ENCODE peak calls at places on chromosomes 4 and X, in four cellular contexts. One of them, this sample, is unnamed.

GRCh38 chr4:168511780-168512467 is 15.1 kb downstream of the PALLD start:
- DNase-seq in SK-MEL-5: peak; percentile 9
- DNase-seq in NAMALWA: no peak
- DNase-seq in stimulated activated CD4-positive, alpha-beta T cell treated with anti-CD3 and anti-CD28 coated beads, TNF-alpha, amount 100 ng/mL, for 48 hours: peak; percentile 26
- DNase-seq in this sample: no peak

GRCh38 chr4:67054901-67055300 is 490.4 kb downstream of the CENPC start:
- DNase-seq in SK-MEL-5: no peak
- DNase-seq in NAMALWA: no peak
- DNase-seq in stimulated activated CD4-positive, alpha-beta T cell treated with anti-CD3 and anti-CD28 coated beads, TNF-alpha, amount 100 ng/mL, for 48 hours: no peak
- DNase-seq in this sample: no peak

GRCh38 chr4:82381661-82382284 is 8.0 kb upstream of the HNRNPD start:
- DNase-seq in SK-MEL-5: no peak
- DNase-seq in NAMALWA: no peak
- DNase-seq in stimulated activated CD4-positive, alpha-beta T cell treated with anti-CD3 and anti-CD28 coated beads, TNF-alpha, amount 100 ng/mL, for 48 hours: no peak
- DNase-seq in this sample: no peak

GRCh38 chrX:13059676-13060499 is 15.5 kb upstream of the FAM9C start:
- DNase-seq in SK-MEL-5: peak; percentile 24
- DNase-seq in NAMALWA: no peak
- DNase-seq in stimulated activated CD4-positive, alpha-beta T cell treated with anti-CD3 and anti-CD28 coated beads, TNF-alpha, amount 100 ng/mL, for 48 hours: no peak
- DNase-seq in this sample: no peak

GRCh38 chr4:74661427-74662171 is 132.7 kb downstream of the BTC start:
- DNase-seq in SK-MEL-5: no peak
- DNase-seq in NAMALWA: no peak
- DNase-seq in stimulated activated CD4-positive, alpha-beta T cell treated with anti-CD3 and anti-CD28 coated beads, TNF-alpha, amount 100 ng/mL, for 48 hours: no peak
- DNase-seq in this sample: no peak

GRCh38 chrX:38233891-38234807 is 13.5 kb upstream of the SRPX start:
- DNase-seq in SK-MEL-5: peak; percentile 93
- DNase-seq in NAMALWA: no peak
- DNase-seq in stimulated activated CD4-positive, alpha-beta T cell treated with anti-CD3 and anti-CD28 coated beads, TNF-alpha, amount 100 ng/mL, for 48 hours: no peak
- DNase-seq in this sample: no peak

GRCh38 chr4:149161247-149161646 is 654.4 kb downstream of the IQCM start:
- DNase-seq in SK-MEL-5: no peak
- DNase-seq in NAMALWA: no peak
- DNase-seq in stimulated activated CD4-positive, alpha-beta T cell treated with anti-CD3 and anti-CD28 coated beads, TNF-alpha, amount 100 ng/mL, for 48 hours: no peak
- DNase-seq in this sample: no peak

GRCh38 chrX:121389976-121390709 is 342.7 kb downstream of the GLUD2 start:
- DNase-seq in SK-MEL-5: peak; percentile 69
- DNase-seq in NAMALWA: no peak
- DNase-seq in stimulated activated CD4-positive, alpha-beta T cell treated with anti-CD3 and anti-CD28 coated beads, TNF-alpha, amount 100 ng/mL, for 48 hours: no peak
- DNase-seq in this sample: no peak

GRCh38 chrX:70422886-70423336 is at the start of gene GDPD2:
- DNase-seq in SK-MEL-5: peak; percentile 17
- DNase-seq in NAMALWA: no peak
- DNase-seq in stimulated activated CD4-positive, alpha-beta T cell treated with anti-CD3 and anti-CD28 coated beads, TNF-alpha, amount 100 ng/mL, for 48 hours: no peak
- DNase-seq in this sample: no peak

GRCh38 chr4:118918388-118918787 is 29.7 kb downstream of the SYNPO2 start:
- DNase-seq in SK-MEL-5: no peak
- DNase-seq in NAMALWA: no peak
- DNase-seq in stimulated activated CD4-positive, alpha-beta T cell treated with anti-CD3 and anti-CD28 coated beads, TNF-alpha, amount 100 ng/mL, for 48 hours: no peak
- DNase-seq in this sample: no peak

GRCh38 chrX:16610121-16610565 is 39.8 kb upstream of the S100G start:
- DNase-seq in SK-MEL-5: no peak
- DNase-seq in NAMALWA: no peak
- DNase-seq in stimulated activated CD4-positive, alpha-beta T cell treated with anti-CD3 and anti-CD28 coated beads, TNF-alpha, amount 100 ng/mL, for 48 hours: no peak
- DNase-seq in this sample: no peak

GRCh38 chrX:10254746-10255145 is 98.0 kb downstream of the CLCN4 start:
- DNase-seq in SK-MEL-5: peak; percentile 34
- DNase-seq in NAMALWA: no peak
- DNase-seq in stimulated activated CD4-positive, alpha-beta T cell treated with anti-CD3 and anti-CD28 coated beads, TNF-alpha, amount 100 ng/mL, for 48 hours: no peak
- DNase-seq in this sample: no peak

GRCh38 chr4:130131536-130131935 is 1035.6 kb downstream of the C4orf33 start:
- DNase-seq in SK-MEL-5: no peak
- DNase-seq in NAMALWA: no peak
- DNase-seq in stimulated activated CD4-positive, alpha-beta T cell treated with anti-CD3 and anti-CD28 coated beads, TNF-alpha, amount 100 ng/mL, for 48 hours: no peak
- DNase-seq in this sample: no peak

GRCh38 chr4:3375688-3376087 is 66.1 kb upstream of the HGFAC start:
- DNase-seq in SK-MEL-5: no peak
- DNase-seq in NAMALWA: no peak
- DNase-seq in stimulated activated CD4-positive, alpha-beta T cell treated with anti-CD3 and anti-CD28 coated beads, TNF-alpha, amount 100 ng/mL, for 48 hours: no peak
- DNase-seq in this sample: no peak

GRCh38 chr4:142248946-142249345 is 597.2 kb downstream of the INPP4B start:
- DNase-seq in SK-MEL-5: no peak
- DNase-seq in NAMALWA: no peak
- DNase-seq in stimulated activated CD4-positive, alpha-beta T cell treated with anti-CD3 and anti-CD28 coated beads, TNF-alpha, amount 100 ng/mL, for 48 hours: no peak
- DNase-seq in this sample: no peak

GRCh38 chr4:137960371-137961050 is 281.6 kb downstream of the SLC7A11 start:
- DNase-seq in SK-MEL-5: peak; percentile 52
- DNase-seq in NAMALWA: no peak
- DNase-seq in stimulated activated CD4-positive, alpha-beta T cell treated with anti-CD3 and anti-CD28 coated beads, TNF-alpha, amount 100 ng/mL, for 48 hours: no peak
- DNase-seq in this sample: no peak

GRCh38 chrX:66200855-66201795 is 37.1 kb downstream of the HEPH start:
- DNase-seq in SK-MEL-5: peak; percentile 9
- DNase-seq in NAMALWA: peak; percentile 18
- DNase-seq in stimulated activated CD4-positive, alpha-beta T cell treated with anti-CD3 and anti-CD28 coated beads, TNF-alpha, amount 100 ng/mL, for 48 hours: no peak
- DNase-seq in this sample: peak; percentile 49

GRCh38 chrX:123263246-123263757 is 79.2 kb downstream of the GRIA3 start:
- DNase-seq in SK-MEL-5: no peak
- DNase-seq in NAMALWA: no peak
- DNase-seq in stimulated activated CD4-positive, alpha-beta T cell treated with anti-CD3 and anti-CD28 coated beads, TNF-alpha, amount 100 ng/mL, for 48 hours: no peak
- DNase-seq in this sample: peak; percentile 7

GRCh38 chr4:122045533-122045932 is 93.7 kb upstream of the TRPC3 start:
- DNase-seq in SK-MEL-5: peak; percentile 22
- DNase-seq in NAMALWA: peak; percentile 47
- DNase-seq in stimulated activated CD4-positive, alpha-beta T cell treated with anti-CD3 and anti-CD28 coated beads, TNF-alpha, amount 100 ng/mL, for 48 hours: no peak
- DNase-seq in this sample: no peak

GRCh38 chr4:8079031-8079885 is 79.4 kb downstream of the ABLIM2 start:
- DNase-seq in SK-MEL-5: no peak
- DNase-seq in NAMALWA: no peak
- DNase-seq in stimulated activated CD4-positive, alpha-beta T cell treated with anti-CD3 and anti-CD28 coated beads, TNF-alpha, amount 100 ng/mL, for 48 hours: no peak
- DNase-seq in this sample: no peak

GRCh38 chrX:63920875-63921274 is 135.9 kb upstream of the ARHGEF9 start:
- DNase-seq in SK-MEL-5: no peak
- DNase-seq in NAMALWA: peak; percentile 3
- DNase-seq in stimulated activated CD4-positive, alpha-beta T cell treated with anti-CD3 and anti-CD28 coated beads, TNF-alpha, amount 100 ng/mL, for 48 hours: no peak
- DNase-seq in this sample: peak; percentile 15

GRCh38 chr4:108141213-108142045 is 27.3 kb downstream of the LEF1 start:
- DNase-seq in SK-MEL-5: no peak
- DNase-seq in NAMALWA: peak; percentile 36
- DNase-seq in stimulated activated CD4-positive, alpha-beta T cell treated with anti-CD3 and anti-CD28 coated beads, TNF-alpha, amount 100 ng/mL, for 48 hours: no peak
- DNase-seq in this sample: no peak

GRCh38 chrX:129641941-129642340 is 12.8 kb downstream of the APLN start:
- DNase-seq in SK-MEL-5: no peak
- DNase-seq in NAMALWA: no peak
- DNase-seq in stimulated activated CD4-positive, alpha-beta T cell treated with anti-CD3 and anti-CD28 coated beads, TNF-alpha, amount 100 ng/mL, for 48 hours: no peak
- DNase-seq in this sample: no peak

This sample was measured in pons.